ENCODE peak calls at places on chromosomes 2 and 18, in four cellular contexts. One of them, this sample, is unnamed.

GRCh38 chr18:56999823-57000222 is 147.1 kb upstream of the BOD1L2 start:
- DNase-seq in K562: no peak
- DNase-seq in GM12878: no peak
- DNase-seq in HepG2: no peak
- DNase-seq in this sample: no peak

GRCh38 chr2:125033871-125034270 is 1008.8 kb downstream of the CNTNAP5 start:
- DNase-seq in HepG2: no peak
- DNase-seq in GM12878: no peak
- DNase-seq in K562: no peak
- DNase-seq in this sample: no peak

GRCh38 chr2:69755862-69756467 is 14.0 kb downstream of the ANXA4 start:
- DNase-seq in K562: peak; percentile 36
- DNase-seq in GM12878: no peak
- DNase-seq in HepG2: peak; percentile 48
- DNase-seq in this sample: no peak

GRCh38 chr2:217912030-217913024 is 90.5 kb downstream of the TNS1 start:
- DNase-seq in K562: no peak
- DNase-seq in GM12878: no peak
- DNase-seq in HepG2: no peak
- DNase-seq in this sample: no peak

GRCh38 chr18:11310476-11311086 is 161.2 kb upstream of the PIEZO2 start:
- DNase-seq in HepG2: peak; percentile 40
- DNase-seq in GM12878: no peak
- DNase-seq in K562: peak; percentile 56
- DNase-seq in this sample: peak; percentile 33

GRCh38 chr18:26511339-26512071 is 36.8 kb downstream of the KCTD1 start:
- DNase-seq in K562: no peak
- DNase-seq in GM12878: no peak
- DNase-seq in HepG2: no peak
- DNase-seq in this sample: peak; percentile 61

GRCh38 chr2:54084600-54084999 is 30.8 kb upstream of the ACYP2 start:
- DNase-seq in K562: no peak
- DNase-seq in GM12878: no peak
- DNase-seq in HepG2: no peak
- DNase-seq in this sample: no peak

GRCh38 chr2:20282916-20283592 is 58.1 kb upstream of the SDC1 start:
- DNase-seq in GM12878: no peak
- DNase-seq in K562: no peak
- DNase-seq in HepG2: no peak
- DNase-seq in this sample: no peak

GRCh38 chr18:73168171-73168570 is 300.4 kb upstream of the NETO1 start:
- DNase-seq in GM12878: no peak
- DNase-seq in HepG2: no peak
- DNase-seq in K562: no peak
- DNase-seq in this sample: no peak

DNA sequence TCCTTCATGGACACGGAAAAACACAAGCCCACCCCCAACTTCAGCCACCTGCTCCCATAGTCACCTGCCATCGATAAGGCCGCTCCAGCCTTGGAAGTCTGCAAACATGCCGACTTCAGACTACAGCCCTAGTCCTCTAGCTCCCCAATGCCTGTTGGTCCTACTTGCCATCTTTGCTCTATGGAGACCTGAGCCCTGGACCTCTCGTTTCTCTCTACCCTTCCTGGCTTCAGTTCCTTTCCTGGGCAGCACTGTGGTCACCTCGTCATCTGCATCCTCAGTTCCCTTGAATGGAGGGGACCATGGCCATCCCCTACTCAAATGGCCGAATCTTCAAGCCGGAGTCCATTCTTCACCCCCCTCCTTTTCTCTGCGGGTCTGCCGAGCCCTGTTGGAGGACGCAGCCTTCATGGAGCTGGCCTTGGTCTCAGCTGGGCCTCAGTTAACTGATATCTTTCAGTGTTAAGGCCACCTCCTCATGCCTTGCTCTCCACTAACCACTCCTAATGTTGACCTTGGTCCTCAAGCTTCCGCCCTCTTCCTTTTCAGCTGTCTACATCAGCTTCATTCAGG is 47.7 kb upstream of the GBX2 start:
- DNase-seq in GM12878: no peak
- DNase-seq in HepG2: no peak
- DNase-seq in K562: no peak
- DNase-seq in this sample: no peak
- TF ChIP-seq FOXK2 in GM12878: no peak
- TF ChIP-seq FOXK2 in HepG2: no peak
- TF ChIP-seq FOXK2 in K562: no peak
- TF ChIP-seq FOXK2 in this sample: no peak

GRCh38 chr2:188668017-188668663 is 306.0 kb upstream of the COL3A1 start:
- DNase-seq in GM12878: no peak
- DNase-seq in K562: no peak
- DNase-seq in HepG2: no peak
- DNase-seq in this sample: no peak
- TF ChIP-seq TARDBP in GM12878: no peak
- TF ChIP-seq TARDBP in K562: no peak
- TF ChIP-seq TARDBP in HepG2: no peak
- TF ChIP-seq TARDBP in this sample: no peak

GRCh38 chr2:101516833-101517690 is 42.1 kb upstream of the RFX8 start:
- DNase-seq in GM12878: no peak
- DNase-seq in K562: no peak
- DNase-seq in HepG2: peak; percentile 75
- DNase-seq in this sample: no peak
- TF ChIP-seq FOXK2 in GM12878: no peak
- TF ChIP-seq FOXK2 in K562: no peak
- TF ChIP-seq FOXK2 in HepG2: no peak
- TF ChIP-seq FOXK2 in this sample: no peak

DNA sequence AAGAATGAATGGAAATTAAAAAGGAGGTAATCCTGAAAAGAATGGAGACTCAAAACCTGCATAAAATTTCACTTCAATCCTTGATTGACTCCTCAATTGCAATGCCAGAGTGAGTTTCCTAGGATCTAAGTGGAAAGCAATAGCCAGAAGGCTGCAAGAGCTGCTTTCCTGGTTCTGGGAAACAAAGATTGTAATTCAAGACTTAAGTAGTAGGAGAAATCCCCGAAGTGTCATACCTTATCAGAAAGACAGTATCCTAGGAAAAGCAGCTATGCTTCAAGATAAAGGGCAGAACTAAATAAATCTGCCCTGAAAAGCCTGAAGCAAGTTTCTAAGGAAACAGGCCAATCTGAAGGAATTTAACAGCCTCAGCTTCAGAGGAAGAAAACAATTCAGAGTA is 390.2 kb downstream of the DSC3 start:
- DNase-seq in GM12878: no peak
- DNase-seq in K562: peak; percentile 8
- DNase-seq in HepG2: no peak
- DNase-seq in this sample: no peak
- TF ChIP-seq TARDBP in GM12878: no peak
- TF ChIP-seq TARDBP in K562: no peak
- TF ChIP-seq TARDBP in HepG2: no peak
- TF ChIP-seq TARDBP in this sample: no peak

GRCh38 chr2:220701115-220701514 is 871.0 kb downstream of the EPHA4 start:
- DNase-seq in K562: no peak
- DNase-seq in GM12878: no peak
- DNase-seq in HepG2: no peak
- DNase-seq in this sample: no peak

GRCh38 chr2:220705678-220706077 is 866.4 kb downstream of the EPHA4 start:
- DNase-seq in GM12878: no peak
- DNase-seq in HepG2: no peak
- DNase-seq in K562: no peak
- DNase-seq in this sample: no peak

GRCh38 chr2:220704810-220705209 is 867.3 kb downstream of the EPHA4 start:
- DNase-seq in K562: no peak
- DNase-seq in HepG2: no peak
- DNase-seq in GM12878: no peak
- DNase-seq in this sample: no peak

GRCh38 chr2:220707261-220707660 is 864.8 kb downstream of the EPHA4 start:
- DNase-seq in HepG2: no peak
- DNase-seq in K562: no peak
- DNase-seq in GM12878: no peak
- DNase-seq in this sample: no peak

DNA sequence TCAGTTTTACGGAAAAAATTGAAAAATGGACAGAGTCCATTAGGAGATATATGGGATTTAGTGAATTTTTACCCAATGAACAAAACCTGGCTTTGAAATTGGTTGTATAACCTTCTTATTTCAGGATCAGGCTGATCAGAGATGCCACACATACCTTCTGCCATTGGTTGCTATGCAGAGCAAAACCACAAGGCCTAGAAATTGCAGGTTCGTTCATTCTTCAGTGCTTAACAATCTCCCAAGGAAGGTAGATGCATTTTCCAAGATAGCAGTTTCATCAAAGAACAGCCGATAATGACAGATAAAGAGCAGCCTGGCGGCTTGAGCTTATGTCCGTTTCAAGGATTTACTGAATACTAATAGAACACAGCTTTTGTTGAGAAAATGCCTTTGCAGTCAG is 868.8 kb downstream of the EPHA4 start:
- DNase-seq in K562: no peak
- DNase-seq in GM12878: no peak
- DNase-seq in HepG2: no peak
- DNase-seq in this sample: no peak
- TF ChIP-seq FOXK2 in K562: no peak
- TF ChIP-seq FOXK2 in GM12878: no peak
- TF ChIP-seq FOXK2 in HepG2: no peak
- TF ChIP-seq FOXK2 in this sample: no peak

GRCh38 chr18:58576641-58577251 is 52.1 kb downstream of the ALPK2 start:
- DNase-seq in GM12878: no peak
- DNase-seq in HepG2: no peak
- DNase-seq in K562: no peak
- DNase-seq in this sample: no peak
- TF ChIP-seq TARDBP in GM12878: no peak
- TF ChIP-seq TARDBP in HepG2: no peak
- TF ChIP-seq TARDBP in K562: no peak
- TF ChIP-seq TARDBP in this sample: no peak

GRCh38 chr18:36572135-36572856 is 256.5 kb downstream of the TPGS2 start:
- DNase-seq in GM12878: peak; percentile 38
- DNase-seq in K562: peak; percentile 57
- DNase-seq in HepG2: peak; percentile 19
- DNase-seq in this sample: peak; percentile 73

GRCh38 chr18:36567800-36568199 is 261.0 kb downstream of the TPGS2 start:
- DNase-seq in GM12878: no peak
- DNase-seq in K562: no peak
- DNase-seq in HepG2: no peak
- DNase-seq in this sample: no peak

GRCh38 chr18:36568487-36568886 is 260.3 kb downstream of the TPGS2 start:
- DNase-seq in HepG2: no peak
- DNase-seq in K562: no peak
- DNase-seq in GM12878: peak; percentile 24
- DNase-seq in this sample: no peak
- TF ChIP-seq FOXK2 in HepG2: no peak
- TF ChIP-seq FOXK2 in K562: no peak
- TF ChIP-seq FOXK2 in GM12878: no peak
- TF ChIP-seq FOXK2 in this sample: no peak